ENCODE peak calls at places on chromosome 20, in nine cellular contexts. W is germinal center; F is D341Med; G is PC-3; Z is heart right ventricle; I is posterior cingulate gyrus; S is stimulated activated CD8-positive, alpha-beta memory T cell treated with anti-CD3 and anti-CD28 coated beads, Interleukin-4, amount 100 ng/mL, for 1 hour; U is mammary epithelial cell; R is NCI-H2081. T is an unnamed sample.

GRCh38 chr20:50820515-50821256 is 25.8 kb downstream of the BCAS4 start:
- DNase-seq in I (no peak), R (no peak), G (no peak), W (no peak), Z (no peak), U (no peak), S (no peak), F (no peak), T (peak)

GRCh38 chr20:60810561-60810960 is 441.5 kb upstream of the CDH4 start:
- DNase-seq in U (no peak), I (no peak), F (no peak), G (no peak), W (no peak), R (no peak), Z (no peak), S (no peak), T (no peak)

GRCh38 chr20:55882922-55883321 is 122.4 kb downstream of the CBLN4 start:
- DNase-seq in F (no peak), G (no peak), R (no peak), U (no peak), S (no peak), I (no peak), W (no peak), Z (no peak), T (no peak)

GRCh38 chr20:40156600-40157307 is 532.3 kb downstream of the MAFB start:
- DNase-seq in W (no peak), G (no peak), R (no peak), S (no peak), I (no peak), Z (no peak), U (no peak), F (no peak), T (no peak)

GRCh38 chr20:61604494-61604893 is 352.4 kb downstream of the CDH4 start:
- DNase-seq in R (no peak), G (no peak), Z (no peak), I (no peak), U (no peak), S (no peak), W (no peak), F (no peak), T (no peak)

GRCh38 chr20:40930561-40930960 is 98.1 kb upstream of the TOP1 start:
- DNase-seq in G (no peak), R (no peak), I (no peak), Z (no peak), F (no peak), U (no peak), W (no peak), S (no peak), T (no peak)

GRCh38 chr20:64254571-64255360 is 782 bp upstream of the PCMTD2 start:
- DNase-seq in U (no peak), S (no peak), G (peak), R (no peak), F (no peak), I (no peak), Z (no peak), W (no peak), T (no peak)

GRCh38 chr20:63687419-63688233 is 8.8 kb upstream of the TNFRSF6B start:
- DNase-seq in F (no peak), W (no peak), Z (no peak), U (no peak), G (no peak), I (no peak), R (no peak), S (no peak), T (no peak)

GRCh38 chr20:62423326-62423706 is 4.0 kb downstream of the RBBP8NL start:
- DNase-seq in G (no peak), F (no peak), R (no peak), Z (no peak), W (no peak), I (no peak), S (no peak), U (no peak), T (no peak)

T was measured in C1 segment of cervical spinal cord.